ENCODE peak calls at places on chromosomes 3 and 15, in seven cellular contexts. L is activated T-cell treated with anti-CD3 and anti-CD28 coated beads, Interleukin-2, amount 50 U/mL, for 4 hours; W is psoas muscle; G is T-helper 2 cell; B is H7; U is MV-4-11; R is cerebellum. Q is an unnamed sample.

GRCh38 chr3:173396191-173397041 is 1.1 kb upstream of the NLGN1 start:
- DNase-seq in L (no peak), W (no peak), G (no peak), B (peak; percentile 50), U (no peak), R (peak; percentile 30), Q (peak; percentile 69)

GRCh38 chr3:5756443-5756842 is 568.9 kb downstream of the EDEM1 start:
- DNase-seq in L (no peak), W (no peak), G (no peak), B (no peak), U (no peak), R (no peak), Q (no peak)

GRCh38 chr15:72784233-72784876 is 797 bp upstream of the ADPGK start:
- DNase-seq in L (no peak), W (no peak), G (no peak), B (no peak), U (peak; percentile 93), R (peak; percentile 75), Q (peak; percentile 91)

GRCh38 chr15:90749754-90750153 is 32.6 kb downstream of the BLM start:
- DNase-seq in L (no peak), W (no peak), G (no peak), B (no peak), U (no peak), R (no peak), Q (no peak)

GRCh38 chr3:47423548-47424145 is 42.8 kb downstream of the PTPN23 start:
- DNase-seq in L (no peak), W (no peak), G (no peak), B (no peak), U (no peak), R (no peak), Q (no peak)

GRCh38 chr3:107938128-107938527 is 152.7 kb downstream of the CD47 start:
- DNase-seq in L (no peak), W (no peak), G (no peak), B (peak; percentile 19), U (no peak), R (no peak), Q (peak; percentile 31)

GRCh38 chr3:187976361-187976900 is 177.5 kb upstream of the LPP start:
- DNase-seq in L (peak; percentile 24), W (no peak), G (no peak), B (no peak), U (no peak), R (no peak), Q (no peak)

GRCh38 chr15:96146711-96147110 is 183.8 kb upstream of the NR2F2 start:
- DNase-seq in L (no peak), W (no peak), G (no peak), B (no peak), U (no peak), R (no peak), Q (no peak)

GRCh38 chr15:42053914-42054313 is 33.1 kb upstream of the PLA2G4E start:
- DNase-seq in L (no peak), W (no peak), G (no peak), B (no peak), U (no peak), R (no peak), Q (no peak)

GRCh38 chr3:196599734-196600128 is 31.3 kb downstream of the FBXO45 start:
- DNase-seq in L (no peak), W (no peak), G (no peak), B (no peak), U (no peak), R (no peak), Q (no peak)

GRCh38 chr15:63729115-63729884 is 104.4 kb downstream of the HERC1 start:
- DNase-seq in L (no peak), W (no peak), G (no peak), B (no peak), U (no peak), R (no peak), Q (no peak)

GRCh38 chr3:174441588-174442316 is 417.4 kb upstream of the NAALADL2 start:
- DNase-seq in L (no peak), W (no peak), G (no peak), B (peak; percentile 22), U (peak; percentile 6), R (peak; percentile 29), Q (peak; percentile 57)

GRCh38 chr3:49498239-49498638 is 28.2 kb downstream of the DAG1 start:
- DNase-seq in L (no peak), W (no peak), G (no peak), B (no peak), U (no peak), R (no peak), Q (no peak)

GRCh38 chr3:45715945-45716344 is 26.7 kb downstream of the SACM1L start:
- DNase-seq in L (no peak), W (no peak), G (no peak), B (no peak), U (peak; percentile 14), R (no peak), Q (no peak)

GRCh38 chr3:137709011-137709601 is 55.0 kb upstream of the SOX14 start:
- DNase-seq in L (no peak), W (no peak), G (no peak), B (peak; percentile 64), U (peak; percentile 2), R (no peak), Q (no peak)

GRCh38 chr15:58434334-58434888 is 2.6 kb downstream of the LIPC start:
- DNase-seq in L (no peak), W (no peak), G (no peak), B (no peak), U (no peak), R (peak; percentile 76), Q (peak; percentile 86)

GRCh38 chr15:64525828-64526530 is 65.6 kb downstream of the ZNF609 start:
- DNase-seq in L (no peak), W (no peak), G (no peak), B (no peak), U (no peak), R (no peak), Q (no peak)

GRCh38 chr15:35330921-35331320 is 215.0 kb downstream of the DPH6 start:
- DNase-seq in L (no peak), W (no peak), G (no peak), B (no peak), U (no peak), R (no peak), Q (peak; percentile 83)

GRCh38 chr3:6125520-6125919 is 735.4 kb upstream of the GRM7 start:
- DNase-seq in L (no peak), W (no peak), G (no peak), B (peak; percentile 1), U (no peak), R (no peak), Q (no peak)

GRCh38 chr15:90962021-90962420 is 7.3 kb downstream of the RCCD1 start:
- DNase-seq in L (no peak), W (no peak), G (no peak), B (no peak), U (no peak), R (no peak), Q (no peak)